ENCODE peak calls at places on chromosomes 12 and 14, in four cellular contexts. One of them, this sample, is unnamed.

GRCh38 chr12:108618079-108618952 is 15.4 kb downstream of the SELPLG start:
- DNase-seq in occipital lobe: peak
- DNase-seq in ACHN: peak
- DNase-seq in GM12892: peak
- DNase-seq in this sample: peak

GRCh38 chr12:31005944-31006361 is 67.7 kb upstream of the DDX11 start:
- DNase-seq in ACHN: peak
- DNase-seq in GM12892: no peak
- DNase-seq in occipital lobe: no peak
- DNase-seq in this sample: no peak

GRCh38 chr14:28949503-28949902 is 182.9 kb downstream of the FOXG1 start:
- DNase-seq in ACHN: no peak
- DNase-seq in occipital lobe: no peak
- DNase-seq in GM12892: no peak
- DNase-seq in this sample: no peak

GRCh38 chr12:124323771-124324530 is 29.1 kb downstream of the RFLNA start:
- DNase-seq in occipital lobe: no peak
- DNase-seq in ACHN: no peak
- DNase-seq in GM12892: no peak
- DNase-seq in this sample: no peak

GRCh38 chr12:108689314-108690190 is 41.8 kb downstream of the CORO1C start:
- DNase-seq in GM12892: no peak
- DNase-seq in ACHN: no peak
- DNase-seq in occipital lobe: no peak
- DNase-seq in this sample: no peak

GRCh38 chr12:70719672-70720420 is 82.6 kb upstream of the PTPRB start:
- DNase-seq in ACHN: peak
- DNase-seq in GM12892: no peak
- DNase-seq in occipital lobe: no peak
- DNase-seq in this sample: peak

GRCh38 chr12:124512667-124513296 is 54.6 kb downstream of the NCOR2 start:
- DNase-seq in GM12892: no peak
- DNase-seq in ACHN: peak
- DNase-seq in occipital lobe: peak
- DNase-seq in this sample: no peak

GRCh38 chr12:76006028-76006916 is 25.3 kb downstream of the PHLDA1 start:
- DNase-seq in GM12892: no peak
- DNase-seq in occipital lobe: no peak
- DNase-seq in ACHN: no peak
- DNase-seq in this sample: no peak

GRCh38 chr14:89429206-89430091 is 12.4 kb upstream of the FOXN3 start:
- DNase-seq in ACHN: peak
- DNase-seq in occipital lobe: no peak
- DNase-seq in GM12892: no peak
- DNase-seq in this sample: no peak

GRCh38 chr14:31025335-31026075 is at the start of gene AP4S1:
- DNase-seq in GM12892: peak
- DNase-seq in ACHN: peak
- DNase-seq in occipital lobe: peak
- DNase-seq in this sample: no peak

GRCh38 chr12:74780458-74781241 is 243.0 kb downstream of the ATXN7L3B start:
- DNase-seq in occipital lobe: no peak
- DNase-seq in GM12892: no peak
- DNase-seq in ACHN: no peak
- DNase-seq in this sample: no peak

GRCh38 chr12:12561305-12562015 is 1.2 kb downstream of the DUSP16 start:
- DNase-seq in occipital lobe: peak
- DNase-seq in GM12892: no peak
- DNase-seq in ACHN: peak
- DNase-seq in this sample: no peak

GRCh38 chr12:102172436-102172835 is 25.2 kb downstream of the PMCH start:
- DNase-seq in ACHN: no peak
- DNase-seq in occipital lobe: no peak
- DNase-seq in GM12892: no peak
- DNase-seq in this sample: no peak

GRCh38 chr12:88450130-88450529 is 130.1 kb downstream of the KITLG start:
- DNase-seq in ACHN: no peak
- DNase-seq in occipital lobe: no peak
- DNase-seq in GM12892: no peak
- DNase-seq in this sample: no peak

GRCh38 chr12:108424026-108424425 is 84.9 kb upstream of the CMKLR1 start:
- DNase-seq in occipital lobe: no peak
- DNase-seq in GM12892: no peak
- DNase-seq in ACHN: no peak
- DNase-seq in this sample: no peak

GRCh38 chr14:94332063-94332583 is 9.0 kb upstream of the SERPINA6 start:
- DNase-seq in ACHN: no peak
- DNase-seq in GM12892: no peak
- DNase-seq in occipital lobe: no peak
- DNase-seq in this sample: no peak

GRCh38 chr14:99271288-99271941 is 582 bp downstream of the BCL11B start:
- DNase-seq in ACHN: no peak
- DNase-seq in occipital lobe: no peak
- DNase-seq in GM12892: no peak
- DNase-seq in this sample: no peak

GRCh38 chr14:93976477-93977057 is at the start of gene ASB2:
- DNase-seq in GM12892: no peak
- DNase-seq in ACHN: no peak
- DNase-seq in occipital lobe: no peak
- DNase-seq in this sample: no peak

GRCh38 chr14:34920339-34920738 is 45.2 kb upstream of the BAZ1A start:
- DNase-seq in GM12892: no peak
- DNase-seq in occipital lobe: no peak
- DNase-seq in ACHN: no peak
- DNase-seq in this sample: no peak

GRCh38 chr14:49461529-49462401 is 124.4 kb downstream of the RPS29 start:
- DNase-seq in occipital lobe: no peak
- DNase-seq in ACHN: peak
- DNase-seq in GM12892: no peak
- DNase-seq in this sample: peak

GRCh38 chr12:106019130-106019529 is 119.6 kb downstream of the NUAK1 start:
- DNase-seq in ACHN: no peak
- DNase-seq in occipital lobe: no peak
- DNase-seq in GM12892: no peak
- DNase-seq in this sample: no peak